ENCODE peak calls at places on chromosomes 7 and 10, in nine cellular contexts. L, E, R, N, K, U, P, W and Z are unnamed samples.

GRCh38 chr7:91263359-91264082 is 712 bp upstream of the FZD1 start:
- DNase-seq in L (no peak), E (peak; percentile 22), R (no peak), N (peak; percentile 31), K (peak; percentile 34), U (peak; percentile 46), P (no peak), W (peak; percentile 35), Z (no peak)

GRCh38 chr10:130751106-130751840 is 560.2 kb downstream of the TCERG1L start:
- DNase-seq in L (no peak), E (no peak), R (no peak), N (no peak), K (no peak), U (no peak), P (no peak), W (no peak), Z (no peak)

GRCh38 chr7:43467406-43467805 is 115.5 kb upstream of the STK17A start:
- DNase-seq in L (peak; percentile 72), E (no peak), R (peak; percentile 61), N (no peak), K (no peak), U (no peak), P (no peak), W (no peak), Z (no peak)

GRCh38 chr10:128304271-128304670 is 178.0 kb upstream of the MKI67 start:
- DNase-seq in L (no peak), E (no peak), R (no peak), N (no peak), K (no peak), U (no peak), P (no peak), W (no peak), Z (no peak)

GRCh38 chr7:75716992-75717626 is 21.6 kb downstream of the HIP1 start:
- DNase-seq in L (peak; percentile 92), E (no peak), R (peak; percentile 90), N (no peak), K (no peak), U (no peak), P (no peak), W (no peak), Z (no peak)

GRCh38 chr10:9305018-9305655 is 1250.6 kb downstream of the GATA3 start:
- DNase-seq in L (peak; percentile 11), E (no peak), R (peak; percentile 2), N (no peak), K (no peak), U (no peak), P (no peak), W (no peak), Z (no peak)

GRCh38 chr10:86646532-86646931 is 7.8 kb upstream of the OPN4 start:
- DNase-seq in L (no peak), E (no peak), R (no peak), N (no peak), K (no peak), U (no peak), P (no peak), W (peak; percentile 14), Z (no peak)

GRCh38 chr7:46387646-46388045 is 466.6 kb upstream of the IGFBP3 start:
- DNase-seq in L (peak; percentile 73), E (no peak), R (peak; percentile 76), N (no peak), K (no peak), U (no peak), P (no peak), W (no peak), Z (no peak)

GRCh38 chr10:103042908-103043307 is 124.8 kb downstream of the CNNM2 start:
- DNase-seq in L (no peak), E (no peak), R (no peak), N (no peak), K (no peak), U (no peak), P (no peak), W (no peak), Z (no peak)
- TF ChIP-seq CTCF in L (no peak), E (no peak), R (no peak), N (no peak), K (no peak), U (no peak), P (no peak), W (no peak), Z (no peak)

GRCh38 chr10:79105164-79105739 is 36.5 kb downstream of the ZMIZ1 start:
- DNase-seq in L (no peak), E (no peak), R (no peak), N (no peak), K (no peak), U (no peak), P (no peak), W (no peak), Z (no peak)
- TF ChIP-seq CTCF in L (no peak), E (no peak), R (no peak), N (no peak), K (no peak), U (no peak), P (no peak), W (no peak), Z (peak; percentile 9)

DNA sequence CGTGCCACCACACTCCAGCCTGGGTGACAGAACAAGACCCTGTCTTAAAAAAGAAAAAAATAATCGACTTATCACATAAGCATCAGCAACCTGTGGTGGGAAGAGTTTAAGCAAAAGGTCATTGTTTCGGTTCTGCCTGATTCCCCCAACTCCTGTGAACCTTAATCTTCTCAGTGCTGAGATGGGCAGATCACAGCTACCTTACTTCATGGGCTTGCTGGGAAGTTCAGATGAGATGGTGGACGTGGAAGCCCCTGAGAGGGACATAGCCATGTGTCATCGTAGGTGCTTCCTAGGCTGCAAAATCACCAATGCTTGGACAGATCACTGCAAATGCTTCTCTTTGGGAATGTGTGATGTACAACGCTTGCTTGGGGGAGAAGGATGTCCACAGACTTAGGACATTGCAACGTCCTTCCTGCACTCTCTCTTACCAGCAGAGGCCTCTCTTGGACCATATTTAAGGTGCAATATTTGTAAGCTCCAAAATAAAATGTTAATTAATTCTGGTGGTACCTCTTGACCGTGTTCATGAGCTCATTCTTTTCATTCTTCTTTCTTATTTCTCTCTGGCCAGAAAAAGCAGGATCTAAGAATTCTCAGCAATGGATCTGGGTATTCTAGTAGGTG is 8.6 kb downstream of the GJD4 start:
- DNase-seq in L (peak; percentile 32), E (no peak), R (peak; percentile 4), N (no peak), K (no peak), U (no peak), P (no peak), W (no peak), Z (no peak)
- TF ChIP-seq CTCF in L (peak; percentile 41), E (no peak), R (peak; percentile 45), N (no peak), K (no peak), U (no peak), P (no peak), W (peak; percentile 14), Z (peak; percentile 61)

GRCh38 chr10:95907454-95908253 is at the start of gene CC2D2B:
- DNase-seq in L (peak; percentile 84), E (peak; percentile 80), R (peak; percentile 78), N (peak; percentile 65), K (peak; percentile 87), U (peak; percentile 85), P (peak; percentile 84), W (peak; percentile 83), Z (peak; percentile 46)

GRCh38 chr10:95909591-95909990 is 1.8 kb downstream of the CC2D2B start:
- DNase-seq in L (no peak), E (no peak), R (no peak), N (no peak), K (no peak), U (no peak), P (no peak), W (no peak), Z (no peak)

GRCh38 chr10:95908450-95908849 is 675 bp downstream of the CC2D2B start:
- DNase-seq in L (no peak), E (no peak), R (no peak), N (no peak), K (no peak), U (no peak), P (no peak), W (no peak), Z (no peak)

GRCh38 chr10:95906675-95907453 is 911 bp upstream of the CC2D2B start:
- DNase-seq in L (peak; percentile 65), E (peak; percentile 50), R (peak; percentile 50), N (peak; percentile 40), K (peak; percentile 36), U (peak; percentile 63), P (peak; percentile 58), W (peak; percentile 59), Z (peak; percentile 32)
- TF ChIP-seq CTCF in L (peak; percentile 16), E (no peak), R (peak; percentile 11), N (no peak), K (no peak), U (no peak), P (no peak), W (no peak), Z (peak; percentile 35)